ENCODE peak calls at places on chromosomes 11 and 22, in ten cellular contexts. J is SJSA1, I is ovary, B is esophagus squamous epithelium, M is GM23248, C is K562, R is hepatocyte, V is upper lobe of right lung, O is heart left ventricle, L is Karpas-422. P is an unnamed sample. For H3K27me3 and H3K4me1, the result is how much of the 10 kb centered on the place peaks cover.

GRCh38 chr11:132048040-132048439 is 677.6 kb downstream of the NTM start:
- DNase-seq in J (no peak), I (no peak), B (no peak), M (no peak), C (no peak), R (no peak), V (no peak), O (no peak), L (no peak), P (peak)

GRCh38 chr11:74669311-74670160 is 61.7 kb downstream of the CHRDL2 start:
- DNase-seq in J (no peak), I (no peak), B (no peak), M (no peak), C (no peak), R (no peak), V (no peak), O (no peak), L (no peak), P (no peak)

GRCh38 chr11:73151371-73151870 is 9.3 kb upstream of the FCHSD2 start:
- DNase-seq in J (no peak), I (no peak), B (no peak), M (no peak), C (no peak), R (no peak), V (no peak), O (no peak), L (no peak), P (no peak)

GRCh38 chr22:40599731-40600130 is 36.8 kb downstream of the MRTFA start:
- DNase-seq in J (no peak), I (no peak), B (no peak), M (no peak), C (no peak), R (no peak), V (no peak), O (no peak), L (no peak), P (no peak)

GRCh38 chr22:30892731-30893221 is 75.8 kb downstream of the MORC2 start:
- DNase-seq in J (no peak), I (no peak), B (no peak), M (no peak), C (no peak), R (peak), V (no peak), O (no peak), L (no peak), P (no peak)

GRCh38 chr22:35627267-35628041 is 10.3 kb upstream of the MB start:
- DNase-seq in J (peak), I (peak), B (no peak), M (peak), C (no peak), R (peak), V (peak), O (peak), L (peak), P (peak)

GRCh38 chr11:106998644-106999043 is 19.6 kb downstream of the GUCY1A2 start:
- DNase-seq in J (no peak), I (no peak), B (no peak), M (no peak), C (no peak), R (no peak), V (no peak), O (no peak), L (no peak), P (no peak)

GRCh38 chr22:24214467-24215285 is 30.2 kb downstream of the GGT5 start:
- DNase-seq in J (no peak), I (no peak), B (no peak), M (no peak), C (no peak), R (no peak), V (no peak), O (no peak), L (no peak), P (no peak)

GRCh38 chr11:14230407-14230806 is 128.6 kb downstream of the RRAS2 start:
- DNase-seq in J (no peak), I (no peak), B (no peak), M (no peak), C (no peak), R (no peak), V (no peak), O (no peak), L (no peak), P (no peak)

GRCh38 chr11:57646221-57646620 is 3.5 kb downstream of the YPEL4 start:
- DNase-seq in J (no peak), I (peak), B (no peak), M (no peak), C (no peak), R (no peak), V (no peak), O (peak), L (no peak), P (no peak)

GRCh38 chr11:70567680-70568503 is 169.6 kb downstream of the CTTN start:
- DNase-seq in J (peak), I (no peak), B (no peak), M (peak), C (no peak), R (peak), V (peak), O (peak), L (no peak), P (peak)

GRCh38 chr11:77035041-77035440 is 843 bp downstream of the B3GNT6 start:
- DNase-seq in J (no peak), I (no peak), B (no peak), M (no peak), C (no peak), R (no peak), V (no peak), O (no peak), L (no peak), P (no peak)

GRCh38 chr11:20089796-20090653 is 70.2 kb downstream of the DBX1 start:
- DNase-seq in J (no peak), I (peak), B (no peak), M (no peak), C (peak), R (peak), V (no peak), O (peak), L (peak), P (no peak)

GRCh38 chr11:73389134-73389525 is 12.9 kb downstream of the RELT start:
- DNase-seq in J (no peak), I (no peak), B (no peak), M (no peak), C (no peak), R (no peak), V (no peak), O (no peak), L (no peak), P (no peak)

GRCh38 chr11:46290021-46290420 is 12.6 kb downstream of the CREB3L1 start:
- DNase-seq in J (no peak), I (no peak), B (no peak), M (no peak), C (no peak), R (no peak), V (no peak), O (no peak), L (no peak), P (no peak)

GRCh38 chr11:120977470-120977869 is 46.4 kb upstream of the TBCEL start:
- DNase-seq in J (no peak), I (no peak), B (no peak), M (peak), C (no peak), R (no peak), V (no peak), O (no peak), L (no peak), P (no peak)

GRCh38 chr22:21446128-21446826 is 20.9 kb upstream of the TMEM191C start:
- DNase-seq in J (no peak), I (no peak), B (no peak), M (no peak), C (no peak), R (no peak), V (peak), O (no peak), L (no peak), P (no peak)

GRCh38 chr11:64003807-64004589 is 17.8 kb downstream of the OTUB1 start:
- DNase-seq in J (no peak), I (no peak), B (no peak), M (peak), C (no peak), R (no peak), V (no peak), O (no peak), L (no peak), P (peak)
- H3K27me3 ChIP-seq in J (under half), I (under half), B (under half), M (under half), C (under half), R (under half), V (under half), O (under half), L (under half), P (under half)

GRCh38 chr22:49865156-49865555 is 11.5 kb downstream of the ZBED4 start:
- DNase-seq in J (no peak), I (no peak), B (no peak), M (no peak), C (no peak), R (no peak), V (peak), O (no peak), L (no peak), P (no peak)

GRCh38 chr22:49866646-49867045 is 13.0 kb downstream of the ZBED4 start:
- DNase-seq in J (no peak), I (no peak), B (no peak), M (no peak), C (no peak), R (no peak), V (no peak), O (no peak), L (no peak), P (no peak)

GRCh38 chr22:49869091-49869830 is 15.6 kb downstream of the ZBED4 start:
- DNase-seq in J (no peak), I (no peak), B (no peak), M (no peak), C (no peak), R (no peak), V (peak), O (no peak), L (no peak), P (no peak)

GRCh38 chr22:49866134-49866533 is 12.5 kb downstream of the ZBED4 start:
- DNase-seq in J (no peak), I (no peak), B (no peak), M (no peak), C (no peak), R (no peak), V (no peak), O (no peak), L (no peak), P (no peak)

DNA sequence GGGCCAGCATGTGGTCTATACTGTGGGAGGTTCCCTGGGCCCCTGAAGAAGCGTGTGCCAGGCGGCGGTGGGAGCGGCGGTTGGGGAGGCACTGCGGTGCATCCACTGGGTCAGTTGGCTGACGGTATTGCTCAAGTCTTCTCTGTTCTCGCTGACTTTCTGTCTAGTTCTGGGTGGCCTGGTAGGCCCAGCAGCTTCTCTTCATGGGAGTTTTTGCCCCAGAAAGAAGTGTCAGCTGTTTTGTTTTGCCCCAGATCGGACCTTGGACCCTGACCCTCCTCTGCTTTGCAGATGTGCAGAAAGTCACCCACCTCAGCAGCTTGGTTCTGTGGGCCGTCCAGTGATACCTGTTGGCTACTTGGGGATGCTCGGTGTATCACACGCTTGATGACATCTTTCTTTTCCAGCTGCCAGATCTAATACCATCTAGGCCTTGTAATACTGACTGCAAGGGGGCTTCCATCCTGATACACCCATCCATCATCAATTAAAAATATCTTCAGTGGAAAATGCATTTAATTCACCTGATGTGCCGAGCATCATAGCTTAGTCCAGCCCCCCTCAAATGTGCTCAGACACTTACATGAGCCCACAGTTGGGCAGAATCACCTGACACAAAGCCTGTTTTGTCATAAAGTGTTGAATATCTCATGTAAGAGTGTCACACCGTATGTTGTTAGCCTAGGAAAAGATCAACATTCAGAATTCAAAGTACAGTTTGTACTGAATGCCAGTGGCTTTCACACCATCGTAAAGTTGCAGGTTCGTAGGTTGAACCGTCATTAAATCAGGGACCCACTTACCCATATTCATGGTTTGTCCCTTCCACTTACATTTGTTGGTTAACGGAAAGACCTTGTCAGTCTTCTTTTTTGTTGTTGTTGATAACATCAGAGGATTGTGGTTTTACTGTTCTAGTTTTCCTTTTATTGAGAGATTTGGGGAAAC is 13.9 kb downstream of the ZBED4 start:
- DNase-seq in J (no peak), I (no peak), B (no peak), M (no peak), C (no peak), R (no peak), V (peak), O (no peak), L (no peak), P (no peak)
- H3K4me1 ChIP-seq in J (under half), I (under half), B (under half), M (under half), C (under half), R (under half), V (under half), O (under half), L (under half), P (under half)

DNA sequence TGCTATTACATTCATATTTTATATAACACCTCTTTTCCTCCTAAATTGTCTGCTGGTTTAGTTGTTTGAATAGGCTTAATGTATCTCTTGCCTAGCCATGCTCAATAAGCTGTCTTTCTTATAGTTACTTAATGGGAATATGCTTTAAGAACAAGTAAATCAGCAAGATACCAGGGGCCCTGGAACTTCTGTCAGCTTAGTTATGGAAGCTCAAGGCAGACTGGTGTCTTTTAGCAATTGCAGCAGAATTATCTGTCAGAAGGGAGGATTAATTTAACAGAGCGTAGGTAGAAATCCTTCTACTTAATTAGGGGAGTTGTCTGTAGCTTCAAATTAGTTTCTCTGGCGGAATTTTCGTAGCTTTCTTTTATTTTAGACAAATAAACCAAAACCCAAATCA is 94.9 kb downstream of the C11orf91 start:
- DNase-seq in J (no peak), I (no peak), B (no peak), M (no peak), C (no peak), R (no peak), V (no peak), O (no peak), L (no peak), P (no peak)
- H3K27me3 ChIP-seq in J (under half), I (under half), B (under half), M (under half), C (under half), R (under half), V (under half), O (under half), L (under half), P (under half)

GRCh38 chr22:44704159-44705021 is 2.4 kb downstream of the PRR5 start:
- DNase-seq in J (no peak), I (no peak), B (no peak), M (no peak), C (no peak), R (no peak), V (no peak), O (no peak), L (no peak), P (no peak)
- H3K4me1 ChIP-seq in J (under half), I (under half), B (under half), M (under half), C (under half), R (under half), V (under half), O (under half), L (under half), P (under half)

DNA sequence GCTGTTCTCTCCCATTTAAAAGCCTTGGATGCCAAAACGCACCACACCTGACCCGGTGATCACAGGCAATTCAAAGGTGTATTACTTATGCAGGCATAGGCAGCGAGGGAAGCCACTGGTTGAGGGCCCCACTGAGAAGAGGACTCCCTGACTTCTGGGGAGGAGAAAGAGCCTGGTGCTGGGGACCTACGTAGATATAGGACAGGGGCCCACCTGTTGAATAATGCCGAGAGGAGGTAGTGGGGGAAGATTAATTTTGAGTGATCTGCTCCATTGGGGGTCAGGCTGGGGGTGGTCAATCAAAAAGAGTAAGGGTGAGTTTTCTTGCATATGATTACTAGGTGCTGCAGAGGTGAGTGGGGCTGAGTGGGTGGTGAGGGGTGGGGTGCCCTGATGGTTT is 7.8 kb downstream of the LMO2 start:
- DNase-seq in J (no peak), I (no peak), B (no peak), M (no peak), C (no peak), R (no peak), V (no peak), O (no peak), L (no peak), P (no peak)
- H3K27me3 ChIP-seq in J (under half), I (under half), B (under half), M (half or more), C (under half), R (under half), V (under half), O (under half), L (under half), P (under half)

DNA sequence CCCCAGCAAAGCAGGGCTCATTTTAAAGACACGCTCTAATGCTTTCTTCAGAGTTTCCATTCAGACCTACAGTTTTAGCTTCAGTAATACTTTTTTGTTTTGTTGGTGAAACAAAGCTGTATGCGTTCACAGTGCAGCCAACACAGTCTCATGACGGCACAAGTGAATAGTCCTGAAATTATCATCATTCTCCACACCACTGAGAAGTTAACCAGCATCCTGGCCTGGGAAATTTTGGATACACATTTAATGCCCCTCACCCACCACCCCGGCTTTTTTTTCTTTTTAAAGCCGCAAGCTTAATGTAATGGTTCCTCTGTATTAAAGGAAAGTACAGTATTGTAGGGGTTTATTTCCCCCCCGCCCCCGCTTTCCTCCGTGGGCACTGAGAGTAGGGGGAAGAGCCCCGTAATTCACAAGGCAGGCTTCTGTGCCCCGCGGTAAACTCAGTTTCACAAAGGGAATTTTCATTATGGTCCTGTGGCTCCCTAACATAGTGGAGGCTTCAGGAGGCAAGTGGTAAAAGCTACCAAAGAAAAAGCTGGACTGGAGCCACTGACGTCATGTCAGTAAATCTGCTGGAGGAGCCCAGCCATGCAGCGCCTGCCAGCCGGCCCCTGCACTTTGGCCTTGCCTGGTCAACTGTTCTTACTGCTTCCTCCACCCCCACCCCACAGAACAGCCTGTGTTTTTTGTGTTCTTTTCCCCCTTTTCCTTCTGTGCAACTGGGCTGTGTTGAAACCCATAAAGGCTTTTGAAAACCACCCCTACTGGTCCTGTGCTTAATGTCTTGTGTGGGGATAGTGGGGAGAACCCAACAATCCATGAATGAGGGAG is 18.2 kb downstream of the TEAD1 start:
- DNase-seq in J (peak), I (peak), B (peak), M (peak), C (no peak), R (peak), V (peak), O (peak), L (no peak), P (peak)
- H3K4me1 ChIP-seq in J (half or more), I (under half), B (under half), M (half or more), C (half or more), R (half or more), V (under half), O (under half), L (under half), P (half or more)

DNA sequence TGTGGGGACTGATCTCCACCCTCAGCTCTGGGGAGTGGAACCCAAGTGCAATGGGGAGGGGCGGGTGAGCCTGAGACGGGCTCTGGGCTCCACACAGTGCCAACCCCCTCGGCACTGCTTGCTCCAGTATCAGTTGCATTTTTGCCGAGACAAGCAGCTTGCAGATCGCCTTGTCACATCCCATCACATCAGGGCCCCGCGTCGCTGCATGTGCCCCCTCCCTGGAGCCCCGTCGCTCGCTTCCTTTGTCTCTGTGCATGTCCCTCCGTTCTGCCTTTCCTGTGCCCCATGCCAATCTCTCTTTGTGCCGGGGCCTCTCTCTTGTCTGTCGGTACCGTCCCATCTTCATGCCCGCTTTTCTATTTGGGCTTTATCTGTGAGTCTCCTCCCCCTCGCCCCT is 202.1 kb downstream of the CEP164 start:
- DNase-seq in J (no peak), I (no peak), B (no peak), M (no peak), C (no peak), R (no peak), V (no peak), O (no peak), L (no peak), P (no peak)
- H3K27me3 ChIP-seq in J (under half), I (under half), B (under half), M (under half), C (under half), R (under half), V (under half), O (under half), L (under half), P (under half)

GRCh38 chr11:79182794-79183193 is 258.0 kb downstream of the TENM4 start:
- DNase-seq in J (no peak), I (no peak), B (no peak), M (peak), C (no peak), R (no peak), V (no peak), O (no peak), L (no peak), P (no peak)

GRCh38 chr11:79189055-79189454 is 251.8 kb downstream of the TENM4 start:
- DNase-seq in J (no peak), I (no peak), B (no peak), M (no peak), C (no peak), R (no peak), V (no peak), O (no peak), L (no peak), P (no peak)

GRCh38 chr11:79185351-79185750 is 255.5 kb downstream of the TENM4 start:
- DNase-seq in J (no peak), I (no peak), B (no peak), M (peak), C (no peak), R (no peak), V (no peak), O (no peak), L (no peak), P (no peak)

GRCh38 chr11:79179087-79179486 is 261.7 kb downstream of the TENM4 start:
- DNase-seq in J (no peak), I (no peak), B (no peak), M (no peak), C (no peak), R (no peak), V (no peak), O (no peak), L (no peak), P (no peak)

DNA sequence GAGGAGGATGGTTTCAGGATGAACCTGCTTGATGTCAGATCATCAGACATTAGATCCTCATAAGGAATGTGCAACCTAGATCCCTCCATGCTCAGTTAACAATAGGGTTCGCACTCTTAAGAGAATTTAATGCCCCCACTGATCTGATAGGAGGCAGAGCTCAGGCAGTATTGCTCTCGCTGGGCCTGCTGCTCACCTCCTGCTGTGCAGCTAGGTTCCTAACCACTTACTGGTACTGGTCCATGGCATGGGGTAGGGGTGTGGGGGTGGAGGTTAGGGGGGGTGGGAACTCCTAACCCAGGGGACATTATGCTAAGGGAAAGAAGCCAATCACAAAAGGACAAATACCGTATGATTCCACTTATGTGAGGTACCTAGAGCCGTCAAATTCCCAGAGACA is 256.5 kb downstream of the TENM4 start:
- DNase-seq in J (no peak), I (no peak), B (no peak), M (no peak), C (no peak), R (no peak), V (no peak), O (no peak), L (no peak), P (no peak)
- H3K4me1 ChIP-seq in J (under half), I (under half), B (under half), M (under half), C (under half), R (under half), V (under half), O (under half), L (under half), P (under half)

P was measured in A673.